ENCODE peak calls at places on chromosome 15, in six cellular contexts. I is colonic mucosa; S is GM19239; G is activated CD4-positive, CD25-positive, alpha-beta regulatory T cell treated with anti-CD3 and anti-CD28 coated beads, Interleukin-2, amount 50 U/mL, for 72 hours; P is SIG-M5; F is NCI-H2081 treated with DMSO at 0.1 percent for 48 hours. A is an unnamed sample.

GRCh38 chr15:69414702-69415161 is 583 bp downstream of the KIF23 start:
- DNase-seq in I (peak; percentile 37), S (peak; percentile 23), G (peak; percentile 38), P (no peak), F (no peak), A (peak; percentile 15)

GRCh38 chr15:28125673-28126651 is 26.8 kb upstream of the OCA2 start:
- DNase-seq in I (no peak), S (no peak), G (no peak), P (no peak), F (no peak), A (peak; percentile 53)

GRCh38 chr15:92503458-92503857 is 109.8 kb downstream of the ST8SIA2 start:
- DNase-seq in I (no peak), S (no peak), G (no peak), P (no peak), F (no peak), A (no peak)

GRCh38 chr15:95911570-95912279 is 418.8 kb upstream of the NR2F2 start:
- DNase-seq in I (no peak), S (no peak), G (no peak), P (no peak), F (no peak), A (no peak)

GRCh38 chr15:67967871-67968423 is 86.2 kb upstream of the PIAS1 start:
- DNase-seq in I (peak; percentile 74), S (no peak), G (no peak), P (no peak), F (no peak), A (peak; percentile 46)

GRCh38 chr15:36278219-36278618 is 301.2 kb upstream of the CDIN1 start:
- DNase-seq in I (no peak), S (no peak), G (no peak), P (no peak), F (no peak), A (no peak)

GRCh38 chr15:38683382-38684242 is 119.0 kb upstream of the RASGRP1 start:
- DNase-seq in I (peak; percentile 65), S (peak; percentile 39), G (peak; percentile 66), P (no peak), F (no peak), A (peak; percentile 70)

GRCh38 chr15:81886080-81886479 is 159.7 kb downstream of the MEX3B start:
- DNase-seq in I (no peak), S (no peak), G (no peak), P (no peak), F (no peak), A (no peak)

GRCh38 chr15:59722451-59722850 is 33.3 kb upstream of the BNIP2 start:
- DNase-seq in I (no peak), S (no peak), G (no peak), P (no peak), F (no peak), A (no peak)

GRCh38 chr15:67108122-67108871 is 42.9 kb downstream of the SMAD3 start:
- DNase-seq in I (no peak), S (no peak), G (no peak), P (no peak), F (no peak), A (no peak)

GRCh38 chr15:90881181-90881977 is 2.9 kb upstream of the FES start:
- DNase-seq in I (no peak), S (no peak), G (no peak), P (no peak), F (no peak), A (no peak)

GRCh38 chr15:77030928-77031375 is 36.0 kb downstream of the PSTPIP1 start:
- DNase-seq in I (no peak), S (no peak), G (peak; percentile 24), P (no peak), F (no peak), A (no peak)

GRCh38 chr15:92681141-92681622 is 25.6 kb upstream of the FAM174B start:
- DNase-seq in I (no peak), S (no peak), G (no peak), P (no peak), F (no peak), A (no peak)

GRCh38 chr15:96333194-96334016 is 2.9 kb downstream of the NR2F2 start:
- DNase-seq in I (peak; percentile 39), S (no peak), G (no peak), P (no peak), F (no peak), A (peak; percentile 45)

GRCh38 chr15:57376695-57377477 is 581 bp downstream of the CGNL1 start:
- DNase-seq in I (peak; percentile 34), S (peak; percentile 24), G (no peak), P (no peak), F (no peak), A (peak; percentile 8)

GRCh38 chr15:64209680-64210334 is 47.0 kb upstream of the PPIB start:
- DNase-seq in I (no peak), S (peak; percentile 7), G (no peak), P (no peak), F (peak; percentile 17), A (peak; percentile 37)

GRCh38 chr15:28888900-28889299 is 3.1 kb downstream of the APBA2 start:
- DNase-seq in I (no peak), S (no peak), G (no peak), P (no peak), F (no peak), A (no peak)

GRCh38 chr15:89035658-89036057 is 52.6 kb upstream of the ABHD2 start:
- DNase-seq in I (no peak), S (no peak), G (no peak), P (no peak), F (no peak), A (no peak)

GRCh38 chr15:65532738-65533051 is 2.4 kb downstream of the HACD3 start:
- DNase-seq in I (no peak), S (no peak), G (no peak), P (no peak), F (no peak), A (peak; percentile 57)

GRCh38 chr15:41870689-41871081 is 23.2 kb downstream of the SPTBN5 start:
- DNase-seq in I (no peak), S (no peak), G (no peak), P (no peak), F (no peak), A (peak; percentile 29)

GRCh38 chr15:87827126-87827525 is 429.4 kb downstream of the NTRK3 start:
- DNase-seq in I (no peak), S (no peak), G (no peak), P (no peak), F (no peak), A (no peak)

GRCh38 chr15:27598251-27599045 is 500.7 kb downstream of the OCA2 start:
- DNase-seq in I (no peak), S (no peak), G (no peak), P (no peak), F (no peak), A (no peak)

GRCh38 chr15:35289029-35289617 is 204.0 kb upstream of the NANOGP8 start:
- DNase-seq in I (no peak), S (peak; percentile 15), G (no peak), P (no peak), F (peak; percentile 69), A (peak; percentile 64)

GRCh38 chr15:30001592-30001991 is 81.2 kb upstream of the GOLGA8J start:
- DNase-seq in I (no peak), S (no peak), G (no peak), P (no peak), F (no peak), A (no peak)

GRCh38 chr15:77790481-77790880 is 157.8 kb upstream of the LINGO1 start:
- DNase-seq in I (no peak), S (no peak), G (no peak), P (no peak), F (no peak), A (no peak)

GRCh38 chr15:34987982-34988873 is at the start of gene ZNF770:
- DNase-seq in I (peak; percentile 78), S (peak; percentile 53), G (peak; percentile 88), P (no peak), F (peak; percentile 37), A (peak; percentile 82)

GRCh38 chr15:74867562-74868458 is 5.4 kb downstream of the SCAMP2 start:
- DNase-seq in I (peak; percentile 69), S (no peak), G (no peak), P (no peak), F (no peak), A (peak; percentile 94)

GRCh38 chr15:52095597-52096262 is 16.8 kb downstream of the BCL2L10 start:
- DNase-seq in I (no peak), S (no peak), G (no peak), P (no peak), F (no peak), A (peak; percentile 51)

GRCh38 chr15:56496635-56497034 is 31.7 kb upstream of the MNS1 start:
- DNase-seq in I (no peak), S (peak; percentile 22), G (no peak), P (peak; percentile 18), F (peak; percentile 45), A (peak; percentile 66)

GRCh38 chr15:100653608-100654007 is 51.2 kb downstream of the ASB7 start:
- DNase-seq in I (no peak), S (no peak), G (no peak), P (no peak), F (no peak), A (no peak)

GRCh38 chr15:85408270-85408746 is 27.9 kb downstream of the AKAP13 start:
- DNase-seq in I (no peak), S (no peak), G (no peak), P (no peak), F (no peak), A (no peak)

GRCh38 chr15:96325579-96326331 is 4.7 kb upstream of the NR2F2 start:
- DNase-seq in I (no peak), S (no peak), G (no peak), P (no peak), F (no peak), A (no peak)

GRCh38 chr15:81948751-81949150 is 97.1 kb downstream of the MEX3B start:
- DNase-seq in I (no peak), S (no peak), G (no peak), P (no peak), F (no peak), A (no peak)

GRCh38 chr15:85474700-85475316 is 94.4 kb downstream of the AKAP13 start:
- DNase-seq in I (no peak), S (no peak), G (no peak), P (no peak), F (no peak), A (no peak)

GRCh38 chr15:67105065-67105951 is 39.9 kb downstream of the SMAD3 start:
- DNase-seq in I (peak; percentile 48), S (no peak), G (no peak), P (no peak), F (no peak), A (peak; percentile 80)

GRCh38 chr15:57505949-57506391 is 85.7 kb upstream of the MYZAP start:
- DNase-seq in I (peak; percentile 82), S (no peak), G (no peak), P (no peak), F (no peak), A (peak; percentile 79)

GRCh38 chr15:83285979-83286553 is 1.6 kb upstream of the BNC1 start:
- DNase-seq in I (no peak), S (no peak), G (no peak), P (no peak), F (no peak), A (no peak)

GRCh38 chr15:93987068-93987467 is 244.3 kb upstream of the MCTP2 start:
- DNase-seq in I (no peak), S (no peak), G (no peak), P (no peak), F (no peak), A (peak; percentile 48)